ENCODE peak calls at places on chromosomes 13 and 19, in eight cellular contexts. F is GM13977; Q is stimulated activated CD8-positive, alpha-beta memory T cell treated with anti-CD3 and anti-CD28 coated beads, Interleukin-7, amount 100 ng/mL, for 4 hours; Z is AG04449; J is body of pancreas; T is NCI-H146; S is LHCN-M2; O is NCI-H69. A is an unnamed sample.

GRCh38 chr19:38024991-38025716 is 118.1 kb downstream of the SIPA1L3 start:
- DNase-seq in F (no peak), Q (no peak), Z (no peak), J (peak), T (no peak), S (no peak), O (peak), A (no peak)

GRCh38 chr19:56403764-56404704 is at the start of gene ZNF583:
- DNase-seq in F (peak), Q (peak), Z (peak), J (peak), T (peak), S (peak), O (peak), A (peak)

GRCh38 chr19:47813304-47813994 is 8.3 kb upstream of the CRX start:
- DNase-seq in F (peak), Q (peak), Z (no peak), J (peak), T (peak), S (peak), O (peak), A (peak)

GRCh38 chr13:88651531-88651930 is 980.4 kb downstream of the SLITRK5 start:
- DNase-seq in F (no peak), Q (no peak), Z (no peak), J (no peak), T (no peak), S (no peak), O (no peak), A (no peak)

GRCh38 chr19:29806098-29806866 is 5.5 kb upstream of the CCNE1 start:
- DNase-seq in F (no peak), Q (no peak), Z (no peak), J (no peak), T (no peak), S (peak), O (peak), A (peak)

GRCh38 chr13:52899206-52899605 is 50.8 kb upstream of the PCDH8 start:
- DNase-seq in F (no peak), Q (no peak), Z (no peak), J (no peak), T (peak), S (no peak), O (peak), A (no peak)

GRCh38 chr13:106804996-106805395 is 237.1 kb upstream of the ARGLU1 start:
- DNase-seq in F (no peak), Q (no peak), Z (no peak), J (no peak), T (no peak), S (no peak), O (no peak), A (no peak)

GRCh38 chr19:32322541-32322940 is 22.9 kb upstream of the ZNF507 start:
- DNase-seq in F (no peak), Q (no peak), Z (no peak), J (no peak), T (no peak), S (peak), O (no peak), A (peak)

GRCh38 chr13:43544011-43544410 is 242.8 kb downstream of the ENOX1 start:
- DNase-seq in F (no peak), Q (no peak), Z (no peak), J (no peak), T (no peak), S (peak), O (no peak), A (peak)

GRCh38 chr13:46492946-46493345 is 60.0 kb upstream of the LRCH1 start:
- DNase-seq in F (peak), Q (no peak), Z (no peak), J (peak), T (peak), S (peak), O (peak), A (no peak)

GRCh38 chr19:19081642-19082151 is 17.9 kb downstream of the SLC25A42 start:
- DNase-seq in F (no peak), Q (no peak), Z (no peak), J (peak), T (no peak), S (no peak), O (no peak), A (no peak)

GRCh38 chr13:37751025-37751424 is 118.5 kb downstream of the TRPC4 start:
- DNase-seq in F (no peak), Q (no peak), Z (no peak), J (no peak), T (no peak), S (no peak), O (no peak), A (no peak)

GRCh38 chr19:37899453-37899852 is 6.9 kb downstream of the WDR87 start:
- DNase-seq in F (no peak), Q (no peak), Z (no peak), J (no peak), T (no peak), S (no peak), O (no peak), A (no peak)

GRCh38 chr19:45075215-45076028 is 856 bp downstream of the ZNF296 start:
- DNase-seq in F (peak), Q (no peak), Z (no peak), J (peak), T (peak), S (no peak), O (peak), A (peak)

A was measured in Daoy.